ENCODE peak calls at places on chromosomes 5 and 9, in four cellular contexts. G is H1, S is GM12878, O is GM12892. Z is an unnamed sample.

GRCh38 chr9:137294091-137294683 is 7.9 kb downstream of the NRARP start:
- DNase-seq in G (no peak), S (no peak), O (no peak), Z (no peak)

GRCh38 chr5:55832446-55832845 is 18.7 kb upstream of the IL31RA start:
- DNase-seq in G (no peak), S (no peak), O (no peak), Z (no peak)

GRCh38 chr5:160118349-160119141 is 705 bp downstream of the PWWP2A start:
- DNase-seq in G (no peak), S (no peak), O (peak), Z (peak)

GRCh38 chr9:15178621-15179020 is 128.4 kb downstream of the TTC39B start:
- DNase-seq in G (no peak), S (no peak), O (no peak), Z (no peak)

GRCh38 chr5:120436996-120437395 is 27.1 kb upstream of the PRR16 start:
- DNase-seq in G (no peak), S (no peak), O (no peak), Z (no peak)

GRCh38 chr9:89806371-89807100 is 201.7 kb downstream of the GADD45G start:
- DNase-seq in G (no peak), S (no peak), O (no peak), Z (no peak)

GRCh38 chr5:137194300-137194699 is 304.8 kb downstream of the SPOCK1 start:
- DNase-seq in G (no peak), S (no peak), O (no peak), Z (no peak)

GRCh38 chr5:27315541-27316282 is 277.3 kb upstream of the CDH9 start:
- DNase-seq in G (peak), S (no peak), O (no peak), Z (no peak)

GRCh38 chr5:170769236-170769635 is 14.3 kb upstream of the GABRP start:
- DNase-seq in G (no peak), S (no peak), O (no peak), Z (no peak)

GRCh38 chr5:178389796-178390195 is 157.2 kb upstream of the PHYKPL start:
- DNase-seq in G (no peak), S (no peak), O (no peak), Z (no peak)

GRCh38 chr5:119336846-119337564 is 18.8 kb upstream of the TNFAIP8 start:
- DNase-seq in G (no peak), S (no peak), O (no peak), Z (no peak)

GRCh38 chr9:133354766-133355165 is 1.5 kb downstream of the SURF1 start:
- DNase-seq in G (no peak), S (no peak), O (no peak), Z (no peak)

GRCh38 chr5:146137967-146138403 is 32.6 kb upstream of the PLAC8L1 start:
- DNase-seq in G (no peak), S (no peak), O (no peak), Z (no peak)

GRCh38 chr9:73083519-73083918 is 68.1 kb upstream of the ANXA1 start:
- DNase-seq in G (no peak), S (no peak), O (no peak), Z (no peak)

GRCh38 chr5:129670944-129671343 is 77.0 kb upstream of the MINAR2 start:
- DNase-seq in G (no peak), S (no peak), O (no peak), Z (no peak)

GRCh38 chr9:87862536-87863268 is 20.0 kb upstream of the SPATA31E1 start:
- DNase-seq in G (no peak), S (no peak), O (no peak), Z (no peak)

GRCh38 chr9:89319015-89319905 is 960 bp downstream of the SECISBP2 start:
- DNase-seq in G (no peak), S (no peak), O (no peak), Z (no peak)

GRCh38 chr9:113873446-113873845 is 2.7 kb upstream of the ZNF618 start:
- DNase-seq in G (no peak), S (no peak), O (no peak), Z (no peak)

DNA sequence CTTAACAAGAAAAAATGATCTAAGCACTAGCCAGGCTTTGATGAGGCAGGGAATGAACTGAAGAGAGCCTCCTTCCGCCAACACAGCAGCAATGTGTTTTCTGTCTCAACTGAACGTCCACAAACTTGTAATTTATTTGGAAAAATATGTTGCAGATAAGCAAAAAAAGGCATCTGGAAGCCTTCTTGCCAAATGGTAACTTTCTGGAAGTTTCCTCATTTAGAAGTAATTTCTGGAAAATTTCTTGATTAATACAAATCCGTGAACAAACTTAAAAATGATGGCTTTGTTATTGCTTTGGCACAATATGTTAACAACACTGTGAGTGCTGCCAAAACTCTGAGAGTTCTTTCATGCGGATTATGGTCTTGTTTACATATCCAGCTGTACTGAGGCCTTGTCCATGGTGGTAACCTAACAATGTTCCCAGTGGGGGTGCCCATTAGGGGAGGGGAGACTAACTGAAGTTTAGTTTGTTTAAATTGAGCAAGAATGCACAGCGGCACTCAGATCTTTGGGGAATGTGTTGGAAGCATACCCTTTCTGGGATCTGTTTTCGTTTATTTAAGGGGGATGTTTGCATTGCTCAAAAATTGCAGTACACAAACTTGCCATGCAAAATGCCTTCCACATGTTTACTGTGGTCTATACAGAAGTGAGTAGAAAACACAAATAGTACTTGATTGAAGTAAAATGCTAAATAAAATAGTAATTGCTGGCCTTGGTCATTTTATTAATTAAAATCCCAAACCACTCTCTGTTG is 334.7 kb downstream of the NR2F1-AS1 start:
- DNase-seq in G (peak), S (no peak), O (no peak), Z (no peak)
- TF ChIP-seq TAF1 in G (no peak), S (no peak), O (no peak), Z (no peak)

GRCh38 chr9:93496285-93496684 is 42.9 kb upstream of the FAM120AOS start:
- DNase-seq in G (no peak), S (no peak), O (no peak), Z (no peak)
- TF ChIP-seq POLR2AphosphoS5 in G (no peak), S (no peak), O (no peak), Z (no peak)

GRCh38 chr9:122159026-122159924 is at the start of the genes MORN5 and NDUFA8:
- DNase-seq in G (peak), S (peak), O (peak), Z (peak)
- TF ChIP-seq POLR2A in G (peak), S (peak), O (peak), Z (peak)

GRCh38 chr5:14268236-14268701 is 125.1 kb downstream of the TRIO start:
- DNase-seq in G (no peak), S (no peak), O (no peak), Z (no peak)

GRCh38 chr5:14267166-14267838 is 124.2 kb downstream of the TRIO start:
- DNase-seq in G (no peak), S (no peak), O (no peak), Z (no peak)

GRCh38 chr5:14270212-14270702 is 127.1 kb downstream of the TRIO start:
- DNase-seq in G (no peak), S (no peak), O (no peak), Z (no peak)

GRCh38 chr5:14269395-14269794 is 126.3 kb downstream of the TRIO start:
- DNase-seq in G (no peak), S (no peak), O (no peak), Z (no peak)

GRCh38 chr5:14268738-14269137 is 125.6 kb downstream of the TRIO start:
- DNase-seq in G (no peak), S (no peak), O (no peak), Z (no peak)
- TF ChIP-seq TAF1 in G (no peak), S (no peak), O (no peak), Z (no peak)

GRCh38 chr9:19151425-19152159 is 24.3 kb upstream of the PLIN2 start:
- DNase-seq in G (no peak), S (no peak), O (no peak), Z (no peak)

GRCh38 chr9:19155106-19155999 is 28.1 kb upstream of the PLIN2 start:
- DNase-seq in G (no peak), S (no peak), O (no peak), Z (no peak)

GRCh38 chr9:19156805-19157204 is 29.5 kb upstream of the PLIN2 start:
- DNase-seq in G (no peak), S (no peak), O (no peak), Z (no peak)

GRCh38 chr9:19156026-19156474 is 28.8 kb upstream of the PLIN2 start:
- DNase-seq in G (no peak), S (no peak), O (no peak), Z (no peak)

DNA sequence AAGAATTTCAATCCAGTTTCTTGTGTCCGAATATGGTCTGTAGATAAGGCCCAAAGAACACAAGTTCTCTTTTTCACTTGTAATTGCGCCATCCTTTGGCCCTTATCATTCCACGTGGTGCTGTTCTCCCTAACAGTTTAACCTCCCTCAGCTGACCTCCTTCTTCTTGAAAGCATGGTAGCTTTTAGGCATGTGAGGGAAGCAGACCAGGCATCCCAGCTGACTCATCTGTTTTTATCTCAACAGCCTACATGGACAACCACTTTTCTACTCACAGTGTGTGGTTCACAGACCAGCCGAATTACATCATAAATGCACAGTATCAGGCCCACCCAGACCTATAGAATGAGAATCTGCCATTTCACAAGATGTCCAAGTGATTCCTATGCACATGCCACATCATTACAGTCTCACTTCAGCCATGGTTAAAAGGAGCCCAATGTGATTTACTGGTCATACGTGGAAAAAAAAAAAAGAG is 26.9 kb upstream of the PLIN2 start:
- DNase-seq in G (no peak), S (no peak), O (no peak), Z (no peak)
- TF ChIP-seq POLR2AphosphoS5 in G (no peak), S (no peak), O (no peak), Z (no peak)